ENCODE peak calls at places on chromosome 10, in eight cellular contexts. C is dorsolateral prefrontal cortex, K is heart right ventricle, P is A549, D is osteocyte, X is right atrium auricular region, W is foreskin fibroblast, J is body of pancreas. V is an unnamed sample.

GRCh38 chr10:11758527-11759236 is 16.5 kb downstream of the ECHDC3 start:
- DNase-seq in C (no peak), K (no peak), P (no peak), D (no peak), X (no peak), W (no peak), J (no peak), V (no peak)

GRCh38 chr10:90859321-90859751 is 1.5 kb upstream of the HTR7 start:
- DNase-seq in C (no peak), K (no peak), P (no peak), D (no peak), X (no peak), W (peak; percentile 77), J (no peak), V (no peak)

GRCh38 chr10:13536674-13537366 is 8.0 kb upstream of the BEND7 start:
- DNase-seq in C (no peak), K (peak; percentile 46), P (peak; percentile 70), D (no peak), X (no peak), W (peak; percentile 23), J (peak; percentile 76), V (no peak)

GRCh38 chr10:26556756-26557640 is 118.9 kb downstream of the APBB1IP start:
- DNase-seq in C (no peak), K (no peak), P (peak; percentile 75), D (no peak), X (no peak), W (peak; percentile 5), J (peak; percentile 35), V (no peak)

GRCh38 chr10:15252396-15252795 is 83.9 kb upstream of the NMT2 start:
- DNase-seq in C (no peak), K (no peak), P (no peak), D (no peak), X (no peak), W (no peak), J (no peak), V (no peak)

GRCh38 chr10:89857399-89857798 is 156.0 kb downstream of the KIF20B start:
- DNase-seq in C (no peak), K (no peak), P (no peak), D (no peak), X (no peak), W (no peak), J (no peak), V (no peak)

GRCh38 chr10:5659702-5660528 is 6.5 kb downstream of the ASB13 start:
- DNase-seq in C (no peak), K (no peak), P (peak; percentile 55), D (no peak), X (peak; percentile 72), W (peak; percentile 81), J (peak; percentile 41), V (no peak)

GRCh38 chr10:110034596-110034995 is 26.8 kb downstream of the ADD3 start:
- DNase-seq in C (no peak), K (no peak), P (no peak), D (no peak), X (no peak), W (no peak), J (no peak), V (no peak)

GRCh38 chr10:75021851-75022250 is 89.6 kb upstream of the SAMD8 start:
- DNase-seq in C (no peak), K (no peak), P (no peak), D (no peak), X (no peak), W (no peak), J (peak; percentile 72), V (no peak)

GRCh38 chr10:60175418-60175817 is 214.3 kb downstream of the ANK3 start:
- DNase-seq in C (no peak), K (no peak), P (peak; percentile 12), D (no peak), X (no peak), W (no peak), J (no peak), V (no peak)

GRCh38 chr10:8069627-8070026 is 15.1 kb downstream of the GATA3 start:
- DNase-seq in C (no peak), K (no peak), P (no peak), D (no peak), X (no peak), W (no peak), J (no peak), V (peak; percentile 5)

GRCh38 chr10:93198401-93199175 is 124.9 kb downstream of the CYP26A1 start:
- DNase-seq in C (no peak), K (peak; percentile 18), P (no peak), D (no peak), X (no peak), W (peak; percentile 22), J (no peak), V (no peak)

GRCh38 chr10:72221278-72221677 is 5.2 kb upstream of the ASCC1 start:
- DNase-seq in C (no peak), K (no peak), P (no peak), D (no peak), X (no peak), W (no peak), J (no peak), V (no peak)

GRCh38 chr10:122637371-122637770 is 62.3 kb downstream of the C10orf120 start:
- DNase-seq in C (peak; percentile 42), K (peak; percentile 55), P (no peak), D (no peak), X (no peak), W (no peak), J (peak; percentile 74), V (no peak)

GRCh38 chr10:17835688-17836087 is 26.5 kb downstream of the MRC1 start:
- DNase-seq in C (no peak), K (no peak), P (peak; percentile 85), D (no peak), X (no peak), W (peak; percentile 84), J (no peak), V (peak; percentile 71)

GRCh38 chr10:114754445-114755320 is 66.9 kb upstream of the FHIP2A start:
- DNase-seq in C (no peak), K (no peak), P (no peak), D (no peak), X (no peak), W (peak; percentile 46), J (no peak), V (peak; percentile 34)

GRCh38 chr10:78258303-78259030 is 224.8 kb downstream of the RPS24 start:
- DNase-seq in C (no peak), K (no peak), P (peak; percentile 22), D (no peak), X (no peak), W (no peak), J (no peak), V (no peak)

GRCh38 chr10:78176320-78177012 is 142.8 kb downstream of the RPS24 start:
- DNase-seq in C (no peak), K (no peak), P (no peak), D (no peak), X (no peak), W (no peak), J (no peak), V (no peak)

GRCh38 chr10:593421-593820 is 96.0 kb downstream of the DIP2C start:
- DNase-seq in C (no peak), K (no peak), P (no peak), D (no peak), X (no peak), W (no peak), J (no peak), V (no peak)

DNA sequence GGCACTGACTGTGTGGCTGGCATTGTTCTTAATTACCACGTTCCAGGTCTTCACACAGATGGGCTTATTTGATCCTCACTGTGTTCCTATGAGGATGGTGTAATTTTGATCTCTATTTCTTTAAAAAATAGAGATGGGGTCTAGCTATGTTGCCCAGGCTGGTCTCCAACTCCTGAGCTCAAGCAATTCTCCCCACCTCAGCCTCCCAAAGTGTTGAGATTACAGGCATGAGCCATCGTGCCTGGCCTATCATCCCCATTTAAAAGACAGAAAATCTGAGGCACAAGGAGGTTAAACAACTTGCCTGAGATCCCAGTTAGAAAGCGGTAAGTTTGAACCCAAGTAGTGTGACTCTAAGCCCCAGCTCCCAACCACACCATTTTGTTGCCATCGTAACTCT is 17.0 kb upstream of the SRGN start:
- DNase-seq in C (no peak), K (no peak), P (no peak), D (no peak), X (no peak), W (no peak), J (no peak), V (no peak)
- TF ChIP-seq CTCF in C (no peak), K (no peak), P (no peak), D (no peak), X (no peak), W (no peak), J (no peak), V (no peak)

GRCh38 chr10:101011517-101012423 is 12.2 kb downstream of the LZTS2 start:
- DNase-seq in C (no peak), K (no peak), P (peak; percentile 62), D (no peak), X (no peak), W (no peak), J (no peak), V (no peak)
- TF ChIP-seq CTCF in C (no peak), K (peak; percentile 10), P (peak; percentile 27), D (peak; percentile 35), X (no peak), W (peak; percentile 36), J (no peak), V (peak; percentile 30)

DNA sequence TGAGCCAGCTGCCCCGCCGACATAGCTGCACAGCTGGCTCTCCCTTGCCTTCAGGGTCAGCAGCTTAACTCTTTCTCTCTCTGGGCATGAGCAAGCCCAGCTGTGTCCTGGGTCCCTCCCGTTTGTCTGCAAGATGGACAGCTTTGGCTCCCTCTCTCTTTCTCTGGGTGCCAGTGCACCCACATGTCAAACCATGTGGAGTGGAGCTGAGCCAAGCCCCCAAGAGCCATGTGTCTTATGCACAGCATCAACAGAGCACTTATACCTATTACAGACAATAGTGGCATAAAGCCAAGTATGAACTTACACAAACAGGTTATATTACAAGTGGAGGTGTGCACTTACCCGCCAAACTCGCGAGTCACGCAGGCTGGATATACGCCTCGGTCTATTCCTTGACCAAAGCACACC is 35.7 kb upstream of the MTPAP start:
- DNase-seq in C (no peak), K (no peak), P (peak; percentile 67), D (no peak), X (no peak), W (peak; percentile 14), J (peak; percentile 13), V (no peak)
- TF ChIP-seq CTCF in C (peak; percentile 26), K (peak; percentile 31), P (peak; percentile 36), D (peak; percentile 59), X (peak; percentile 61), W (peak; percentile 50), J (no peak), V (peak; percentile 62)

DNA sequence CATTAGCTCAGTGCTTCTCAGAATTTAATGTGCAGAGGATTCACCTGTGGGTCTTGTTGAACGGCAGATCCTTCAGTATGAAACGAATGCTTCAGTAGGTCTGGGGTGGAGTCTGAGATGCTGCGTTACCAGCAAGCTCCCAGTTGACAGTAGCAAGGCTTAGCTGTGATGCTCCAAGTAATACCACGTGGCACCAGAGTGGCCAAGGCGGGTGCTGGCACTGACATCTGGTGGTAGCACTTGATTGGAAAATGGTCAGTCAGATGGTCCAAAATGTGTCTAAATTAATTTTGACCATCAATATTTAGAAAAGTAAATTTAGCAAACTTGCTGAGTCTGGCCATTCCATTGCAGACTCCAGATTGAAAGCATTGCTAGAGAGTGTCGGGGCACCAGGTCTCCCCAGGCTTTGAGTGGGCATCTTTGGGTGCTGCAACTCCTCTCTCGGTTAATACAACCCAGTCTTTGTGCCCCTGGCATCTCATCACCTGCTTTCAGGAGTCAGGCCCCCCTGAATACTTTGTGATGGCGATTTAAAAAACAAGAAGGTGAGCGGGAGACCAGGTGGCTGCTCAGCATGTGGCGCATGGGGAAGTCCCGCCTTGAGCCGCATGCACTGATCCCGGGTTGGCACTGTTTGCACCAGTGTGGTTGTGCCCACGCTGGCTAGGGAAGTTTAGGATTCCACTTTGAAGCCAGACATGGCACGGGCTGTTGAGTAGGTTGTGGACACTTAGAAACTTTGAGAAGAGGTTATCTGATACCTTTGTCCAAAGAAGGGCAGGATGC is 130.0 kb downstream of the NT5C2 start:
- DNase-seq in C (peak; percentile 47), K (no peak), P (peak; percentile 54), D (no peak), X (no peak), W (no peak), J (no peak), V (no peak)
- TF ChIP-seq CTCF in C (peak; percentile 38), K (peak; percentile 43), P (peak; percentile 35), D (peak; percentile 36), X (peak; percentile 43), W (no peak), J (no peak), V (no peak)